ENCODE peak calls at places on chromosomes 12 and 14, in five cellular contexts. R is astrocyte of the spinal cord, B is fibroblast of lung, A is Peyer's patch, N is lower lobe of right lung. O is an unnamed sample.

GRCh38 chr12:24997970-24998582 is 49.2 kb upstream of the BCAT1 start:
- DNase-seq in R (peak), B (peak), A (no peak), N (no peak), O (peak)

GRCh38 chr12:57173089-57173488 is 25.7 kb upstream of the LRP1-AS start:
- DNase-seq in R (no peak), B (no peak), A (peak), N (no peak), O (no peak)

GRCh38 chr12:73656375-73656774 is 881.3 kb upstream of the ATXN7L3B start:
- DNase-seq in R (no peak), B (no peak), A (no peak), N (no peak), O (no peak)

GRCh38 chr14:93665169-93665568 is 123.1 kb downstream of the PRIMA1 start:
- DNase-seq in R (no peak), B (no peak), A (no peak), N (no peak), O (no peak)

GRCh38 chr12:44873898-44874297 is 2.2 kb downstream of the NELL2 start:
- DNase-seq in R (peak), B (peak), A (no peak), N (no peak), O (peak)

GRCh38 chr14:53501361-53502320 is 348.5 kb upstream of the DDHD1 start:
- DNase-seq in R (peak), B (peak), A (no peak), N (no peak), O (peak)

GRCh38 chr14:22791302-22791701 is 23.9 kb downstream of the SLC7A7 start:
- DNase-seq in R (peak), B (peak), A (no peak), N (no peak), O (peak)

GRCh38 chr12:2614341-2614740 is 180.4 kb upstream of the FKBP4 start:
- DNase-seq in R (peak), B (peak), A (no peak), N (no peak), O (no peak)

GRCh38 chr12:46360908-46361666 is 11.5 kb downstream of the SLC38A2 start:
- DNase-seq in R (no peak), B (peak), A (no peak), N (no peak), O (no peak)

GRCh38 chr12:131990066-131990979 is 40.6 kb downstream of the EP400 start:
- DNase-seq in R (peak), B (no peak), A (peak), N (no peak), O (no peak)

GRCh38 chr14:90487031-90487430 is 90.2 kb downstream of the CALM1 start:
- DNase-seq in R (no peak), B (no peak), A (no peak), N (no peak), O (no peak)

GRCh38 chr12:39490500-39491276 is 47.8 kb upstream of the KIF21A start:
- DNase-seq in R (peak), B (peak), A (no peak), N (no peak), O (no peak)

GRCh38 chr12:29580971-29581370 is 83.5 kb upstream of the OVCH1 start:
- DNase-seq in R (no peak), B (no peak), A (no peak), N (no peak), O (no peak)

GRCh38 chr14:72104011-72104613 is 171.9 kb downstream of the RGS6 start:
- DNase-seq in R (no peak), B (no peak), A (no peak), N (peak), O (no peak)

GRCh38 chr14:93160353-93160801 is 24.3 kb downstream of the MOAP1 start:
- DNase-seq in R (no peak), B (no peak), A (no peak), N (no peak), O (peak)

GRCh38 chr14:52354257-52354656 is 40.1 kb downstream of the PTGER2 start:
- DNase-seq in R (no peak), B (peak), A (no peak), N (no peak), O (no peak)

GRCh38 chr14:74610866-74611671 is 968 bp downstream of the LTBP2 start:
- DNase-seq in R (peak), B (peak), A (no peak), N (no peak), O (no peak)

GRCh38 chr12:14473707-14474287 is 93.9 kb downstream of the PLBD1 start:
- DNase-seq in R (peak), B (peak), A (no peak), N (no peak), O (peak)

GRCh38 chr14:21498540-21499526 is 12.3 kb downstream of the METTL3 start:
- DNase-seq in R (peak), B (peak), A (no peak), N (no peak), O (peak)

GRCh38 chr14:99574099-99574880 is 29.7 kb downstream of the CCDC85C start:
- DNase-seq in R (peak), B (peak), A (peak), N (peak), O (peak)

GRCh38 chr12:42128327-42128726 is 16.3 kb downstream of the GXYLT1 start:
- DNase-seq in R (peak), B (no peak), A (no peak), N (no peak), O (no peak)

GRCh38 chr14:32938719-32939253 is at the start of gene NPAS3:
- DNase-seq in R (no peak), B (no peak), A (no peak), N (no peak), O (no peak)

GRCh38 chr12:43893670-43894069 is 57.8 kb downstream of the TMEM117 start:
- DNase-seq in R (peak), B (peak), A (no peak), N (no peak), O (peak)

GRCh38 chr12:68113644-68114043 is 45.9 kb downstream of the IFNG start:
- DNase-seq in R (no peak), B (no peak), A (peak), N (no peak), O (no peak)
- TF ChIP-seq CTCF in R (peak), B (peak), A (peak), N (peak), O (peak)

GRCh38 chr14:64736271-64737131 is 32.3 kb downstream of the PLEKHG3 start:
- DNase-seq in R (no peak), B (no peak), A (peak), N (peak), O (no peak)
- TF ChIP-seq CTCF in R (no peak), B (no peak), A (no peak), N (no peak), O (no peak)

DNA sequence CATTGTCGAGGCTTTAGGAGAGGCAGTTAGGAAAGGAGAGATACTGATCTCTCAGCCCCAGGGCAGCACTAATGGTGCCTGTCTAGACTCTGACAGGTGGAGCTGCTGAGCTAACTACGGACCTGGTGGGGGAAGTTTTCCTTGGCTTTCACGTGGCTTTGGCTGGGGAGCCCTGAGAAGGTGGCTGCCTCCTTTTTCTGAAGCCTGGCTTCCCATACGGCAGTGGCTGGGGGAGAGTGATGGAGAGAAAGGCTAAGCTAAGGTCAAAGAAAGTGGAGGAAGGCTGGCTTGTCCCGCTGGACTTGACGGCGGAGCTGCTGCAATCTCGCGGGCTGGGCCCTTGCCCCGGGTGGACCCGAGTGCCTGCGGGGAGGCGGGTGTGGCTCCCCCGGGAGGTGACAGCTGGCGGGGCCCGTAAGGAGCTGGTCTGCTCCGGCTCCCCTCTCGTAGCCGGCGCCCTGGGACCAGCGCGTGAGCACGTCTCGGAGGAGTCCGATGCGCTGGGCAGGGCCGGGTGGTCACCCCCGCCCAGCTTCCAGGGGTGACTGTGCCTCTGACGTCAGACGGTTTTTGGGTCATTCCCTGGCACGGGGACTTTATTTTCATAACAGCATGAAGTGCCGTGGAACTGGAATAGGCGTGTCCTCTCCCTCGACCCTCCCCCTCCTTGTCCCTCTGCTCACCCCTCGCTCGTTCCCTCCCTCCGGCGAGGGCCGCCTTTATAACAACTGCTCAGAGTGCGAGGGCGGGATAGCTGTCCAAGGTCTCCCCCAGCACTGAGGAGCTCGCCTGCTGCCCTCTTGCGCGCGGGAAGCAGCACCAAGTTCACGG is at the start of gene GPRC5A:
- DNase-seq in R (peak), B (peak), A (peak), N (peak), O (peak)
- TF ChIP-seq CTCF in R (peak), B (peak), A (peak), N (peak), O (peak)

DNA sequence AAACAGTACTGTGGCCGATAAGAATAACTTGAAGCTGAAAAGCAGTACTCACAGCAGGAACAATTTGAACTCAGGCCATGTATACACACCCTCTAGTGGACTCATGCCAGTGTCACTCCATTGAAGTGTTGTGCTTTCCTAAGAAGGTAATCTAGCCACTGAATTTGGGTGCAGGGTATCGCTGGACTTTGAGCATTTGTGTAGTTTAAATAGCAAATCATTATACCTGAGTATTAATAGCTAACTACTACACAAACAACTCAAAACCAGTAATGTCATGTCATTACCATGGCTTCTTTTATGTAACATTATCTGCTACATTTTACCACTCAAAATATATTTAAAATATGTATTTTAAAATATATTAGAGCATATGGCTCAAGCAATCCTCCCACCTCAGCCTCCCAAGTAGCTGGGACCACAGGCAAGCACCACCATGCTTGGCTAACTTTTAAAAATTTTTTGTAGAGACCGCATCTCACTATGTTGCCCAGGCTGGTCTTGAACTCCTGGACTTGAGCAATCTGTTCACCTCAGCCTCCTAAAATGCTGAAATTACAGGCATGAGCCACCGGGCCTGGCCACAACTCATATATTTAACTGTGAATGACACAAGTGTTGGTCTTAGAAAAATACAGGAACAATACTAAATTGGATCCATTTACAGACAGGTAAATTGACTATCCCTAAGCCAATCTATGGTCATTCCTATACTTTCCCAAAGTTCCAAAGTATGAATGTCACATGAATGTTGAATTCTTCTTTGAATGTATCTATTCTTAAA is 25.6 kb upstream of the ARID4A start:
- DNase-seq in R (peak), B (peak), A (peak), N (no peak), O (peak)
- TF ChIP-seq CTCF in R (peak), B (peak), A (peak), N (no peak), O (peak)

DNA sequence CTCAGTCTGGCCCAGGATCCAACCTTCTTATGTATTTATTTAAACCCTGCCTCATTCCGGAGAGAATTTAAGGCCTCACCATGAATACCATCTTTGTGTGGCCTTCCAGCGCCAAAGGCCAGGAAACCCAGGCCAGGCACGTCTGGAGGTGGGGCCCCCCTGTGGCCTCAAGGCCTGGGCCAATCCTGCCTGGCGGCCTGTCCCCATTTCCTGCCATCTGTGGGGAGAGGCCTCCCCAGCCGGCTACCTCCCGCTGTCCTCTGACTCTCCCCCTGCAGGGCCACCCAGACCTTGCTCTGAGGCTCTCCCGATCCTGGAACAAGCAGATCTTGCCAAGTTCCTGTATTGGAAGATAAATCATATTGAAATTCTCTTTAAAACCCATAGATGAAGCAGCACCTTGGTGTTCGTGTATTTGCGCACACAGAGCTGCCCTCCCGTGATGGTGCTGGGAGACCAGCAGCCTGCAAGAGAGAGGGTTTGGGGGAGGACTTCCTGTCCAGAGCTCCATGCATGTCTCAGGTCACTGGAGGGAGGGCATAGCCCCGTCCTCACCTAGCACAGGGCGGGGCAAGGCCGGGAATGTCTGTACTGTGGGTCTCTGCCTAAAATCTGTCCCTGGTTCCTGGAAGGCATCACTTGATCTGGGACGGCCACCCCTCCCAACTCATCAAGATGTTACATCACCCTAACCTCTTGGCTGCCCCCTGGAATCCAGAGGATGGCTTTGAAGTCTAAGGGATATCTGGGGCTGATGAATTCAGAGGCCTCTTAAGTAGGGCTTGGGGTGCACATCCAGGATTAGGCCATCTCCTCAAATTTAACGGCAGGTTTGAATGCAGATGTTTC is 37.2 kb upstream of the MEG3 start:
- DNase-seq in R (no peak), B (no peak), A (no peak), N (no peak), O (no peak)
- TF ChIP-seq CTCF in R (no peak), B (no peak), A (no peak), N (no peak), O (no peak)

DNA sequence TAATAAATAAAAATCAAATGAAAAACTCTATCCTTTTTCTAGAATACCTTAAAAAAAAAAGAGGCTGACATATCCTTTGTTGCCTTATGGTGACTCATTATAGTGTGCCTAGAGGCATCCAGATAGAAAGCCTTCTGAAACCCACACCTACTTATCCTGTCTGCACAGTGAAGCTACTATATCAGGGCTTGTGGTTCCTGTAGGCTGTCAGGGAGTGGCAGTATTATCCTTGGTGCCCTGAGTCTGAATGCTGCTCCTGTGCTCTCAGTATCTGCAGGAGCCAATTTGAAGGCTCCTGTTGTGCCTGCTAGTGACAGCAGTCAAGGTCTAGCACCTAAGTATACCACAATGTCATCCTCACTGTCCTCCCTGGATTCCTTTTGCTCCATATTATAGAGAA is 168.4 kb upstream of the AVPR1A start:
- DNase-seq in R (peak), B (no peak), A (no peak), N (no peak), O (peak)
- TF ChIP-seq CTCF in R (no peak), B (no peak), A (no peak), N (no peak), O (no peak)

DNA sequence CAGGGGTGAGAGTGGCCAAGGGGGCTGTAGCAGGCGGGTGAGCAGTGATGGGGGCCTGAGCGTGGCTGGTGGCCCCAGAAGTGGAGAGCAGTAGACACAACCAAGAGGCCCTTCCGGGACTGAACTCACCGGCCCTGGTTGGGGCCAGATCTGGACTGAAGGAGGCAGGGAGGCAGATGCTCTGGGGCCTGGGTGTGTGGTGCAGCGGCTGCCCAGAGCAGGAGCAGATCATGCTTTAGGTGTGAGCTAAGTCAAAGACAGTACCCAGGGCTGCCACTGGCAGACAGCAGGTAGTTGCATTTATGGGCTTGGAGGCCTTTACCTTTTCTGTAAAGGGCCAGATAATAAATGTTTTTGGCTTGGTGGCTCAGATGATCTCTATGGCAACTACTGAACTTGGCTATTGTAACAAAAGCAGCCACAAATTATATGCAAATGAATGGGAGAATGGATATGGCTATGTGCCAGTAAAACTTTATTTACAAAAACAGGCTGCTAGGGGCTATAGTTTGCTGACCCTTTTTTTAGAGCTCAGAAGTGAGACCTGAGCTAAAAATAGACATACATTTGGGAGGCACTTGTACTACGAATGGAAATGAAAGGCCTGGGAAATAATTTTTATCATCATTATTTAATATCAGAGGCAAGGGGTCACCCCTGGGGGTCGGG is 25.6 kb downstream of the SETD1B start:
- DNase-seq in R (no peak), B (no peak), A (no peak), N (no peak), O (no peak)
- TF ChIP-seq CTCF in R (no peak), B (no peak), A (no peak), N (no peak), O (no peak)

DNA sequence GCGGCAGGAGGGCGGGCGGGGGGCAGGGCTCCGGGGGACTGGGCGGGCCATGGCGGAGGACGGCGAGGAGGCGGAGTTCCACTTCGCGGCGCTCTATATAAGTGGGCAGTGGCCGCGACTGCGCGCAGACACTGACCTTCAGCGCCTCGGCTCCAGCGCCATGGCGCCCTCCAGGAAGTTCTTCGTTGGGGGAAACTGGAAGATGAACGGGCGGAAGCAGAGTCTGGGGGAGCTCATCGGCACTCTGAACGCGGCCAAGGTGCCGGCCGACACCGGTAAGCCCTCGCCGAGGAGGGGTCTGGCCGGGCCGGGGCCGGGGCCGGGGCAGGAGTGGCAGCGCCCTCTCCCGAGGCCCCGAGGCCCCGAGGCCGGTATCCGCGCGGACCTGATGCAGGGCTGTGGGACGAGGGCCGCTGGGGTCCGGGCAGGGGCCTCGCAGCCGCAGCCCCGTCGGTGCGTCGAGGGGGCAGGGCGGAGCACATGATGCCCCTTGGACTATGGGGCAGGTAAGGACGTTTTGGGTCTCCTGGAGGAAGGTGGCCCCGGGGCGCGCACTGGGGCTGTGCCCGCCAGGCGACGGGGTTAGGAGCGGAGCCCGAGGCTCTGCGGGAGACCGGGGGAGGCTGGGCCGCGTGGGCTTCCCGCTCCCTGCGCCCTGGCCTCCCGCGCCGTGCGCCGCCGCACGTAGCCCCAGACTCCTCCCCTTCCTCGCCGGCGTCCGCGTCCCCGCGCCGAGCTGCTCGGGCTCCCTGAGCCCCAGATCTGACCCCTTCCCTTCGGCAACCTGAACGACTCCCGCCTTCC is at the start of gene TPI1:
- DNase-seq in R (peak), B (peak), A (peak), N (peak), O (peak)
- TF ChIP-seq CTCF in R (no peak), B (no peak), A (no peak), N (peak), O (peak)

GRCh38 chr12:11958216-11959091 is 112.3 kb upstream of the BCL2L14 start:
- DNase-seq in R (peak), B (peak), A (no peak), N (no peak), O (peak)
- TF ChIP-seq CTCF in R (peak), B (no peak), A (no peak), N (no peak), O (peak)